ENCODE peak calls at places on chromosomes 3 and 15, in six cellular contexts. G is PC-9, X is endodermal cell, A is esophagus squamous epithelium, P is fibroblast of lung, I is small intestine. N is an unnamed sample.

GRCh38 chr3:153704115-153704514 is 417.1 kb upstream of the ARHGEF26 start:
- DNase-seq in G (no peak), X (no peak), A (no peak), P (no peak), I (peak; percentile 13), N (no peak)

GRCh38 chr15:92048739-92049138 is 195.2 kb downstream of the SLCO3A1 start:
- DNase-seq in G (no peak), X (no peak), A (no peak), P (no peak), I (no peak), N (no peak)

GRCh38 chr15:74808073-74808839 is 4.4 kb upstream of the LMAN1L start:
- DNase-seq in G (peak; percentile 41), X (no peak), A (no peak), P (peak; percentile 45), I (peak; percentile 89), N (no peak)

GRCh38 chr15:100061944-100062343 is 279.8 kb downstream of the ADAMTS17 start:
- DNase-seq in G (no peak), X (no peak), A (no peak), P (no peak), I (no peak), N (no peak)

GRCh38 chr3:69292959-69293574 is 92.8 kb downstream of the FRMD4B start:
- DNase-seq in G (no peak), X (no peak), A (no peak), P (no peak), I (no peak), N (no peak)

GRCh38 chr15:58247803-58248503 is 109.8 kb downstream of the AQP9 start:
- DNase-seq in G (no peak), X (no peak), A (no peak), P (no peak), I (no peak), N (no peak)

GRCh38 chr3:122003112-122003511 is 18.9 kb downstream of the ILDR1 start:
- DNase-seq in G (no peak), X (no peak), A (no peak), P (no peak), I (no peak), N (no peak)

GRCh38 chr3:127784865-127785710 is 37.2 kb downstream of the MGLL start:
- DNase-seq in G (no peak), X (no peak), A (no peak), P (no peak), I (peak; percentile 65), N (no peak)

GRCh38 chr3:123076496-123077418 is 9.9 kb downstream of the PDIA5 start:
- DNase-seq in G (no peak), X (peak; percentile 24), A (no peak), P (no peak), I (peak; percentile 12), N (no peak)

GRCh38 chr3:108486272-108486787 is 24.1 kb downstream of the MYH15 start:
- DNase-seq in G (no peak), X (no peak), A (no peak), P (no peak), I (no peak), N (no peak)

GRCh38 chr3:192825657-192826200 is 91.9 kb downstream of the MB21D2 start:
- DNase-seq in G (no peak), X (no peak), A (no peak), P (peak; percentile 65), I (peak; percentile 33), N (no peak)

GRCh38 chr3:100708644-100708988 is 678 bp upstream of the TFG start:
- DNase-seq in G (peak; percentile 14), X (no peak), A (no peak), P (no peak), I (no peak), N (no peak)

GRCh38 chr3:156751461-156752025 is 74.6 kb upstream of the LEKR1 start:
- DNase-seq in G (no peak), X (peak; percentile 92), A (no peak), P (peak; percentile 84), I (no peak), N (peak; percentile 70)

GRCh38 chr15:78104119-78104479 is 11.7 kb downstream of the SH2D7 start:
- DNase-seq in G (peak; percentile 43), X (no peak), A (no peak), P (no peak), I (no peak), N (no peak)

GRCh38 chr3:152175576-152175883 is 93.2 kb upstream of the MBNL1 start:
- DNase-seq in G (peak; percentile 13), X (no peak), A (no peak), P (peak; percentile 94), I (no peak), N (no peak)

GRCh38 chr15:64892850-64893403 is 18.8 kb upstream of the ANKDD1A start:
- DNase-seq in G (no peak), X (peak; percentile 48), A (no peak), P (no peak), I (no peak), N (no peak)

GRCh38 chr3:29245441-29245840 is 35.4 kb upstream of the RBMS3 start:
- DNase-seq in G (no peak), X (no peak), A (no peak), P (peak; percentile 41), I (no peak), N (no peak)

GRCh38 chr3:11907667-11908660 is 61.3 kb upstream of the TAMM41 start:
- DNase-seq in G (no peak), X (no peak), A (no peak), P (no peak), I (no peak), N (no peak)

GRCh38 chr15:40104296-40104864 is 4.3 kb downstream of the BMF start:
- DNase-seq in G (no peak), X (no peak), A (no peak), P (no peak), I (no peak), N (no peak)

GRCh38 chr3:33042668-33043067 is 54.3 kb downstream of the GLB1 start:
- DNase-seq in G (no peak), X (no peak), A (no peak), P (no peak), I (no peak), N (no peak)

GRCh38 chr15:73965730-73966103 is 26.4 kb downstream of the STOML1 start:
- DNase-seq in G (no peak), X (no peak), A (no peak), P (peak; percentile 66), I (no peak), N (no peak)

GRCh38 chr3:172332256-172333041 is 115.8 kb downstream of the GHSR start:
- DNase-seq in G (peak; percentile 66), X (peak; percentile 87), A (no peak), P (peak; percentile 68), I (peak; percentile 73), N (peak; percentile 78)

GRCh38 chr15:59444082-59444835 is 6.3 kb downstream of the FAM81A start:
- DNase-seq in G (no peak), X (peak; percentile 50), A (no peak), P (no peak), I (no peak), N (no peak)

GRCh38 chr15:67839929-67840746 is at the start of gene RNU6-1:
- DNase-seq in G (peak; percentile 88), X (peak; percentile 90), A (peak; percentile 71), P (peak; percentile 95), I (peak; percentile 91), N (no peak)
- H3K4me1 ChIP-seq in G (peaks cover 10% of the 10 kb centered on the region), X (peaks cover 8% of the 10 kb centered on the region), A (peaks cover 27% of the 10 kb centered on the region), P (peaks cover 11% of the 10 kb centered on the region), I (peaks cover 7% of the 10 kb centered on the region), N (peaks cover 10% of the 10 kb centered on the region)

DNA sequence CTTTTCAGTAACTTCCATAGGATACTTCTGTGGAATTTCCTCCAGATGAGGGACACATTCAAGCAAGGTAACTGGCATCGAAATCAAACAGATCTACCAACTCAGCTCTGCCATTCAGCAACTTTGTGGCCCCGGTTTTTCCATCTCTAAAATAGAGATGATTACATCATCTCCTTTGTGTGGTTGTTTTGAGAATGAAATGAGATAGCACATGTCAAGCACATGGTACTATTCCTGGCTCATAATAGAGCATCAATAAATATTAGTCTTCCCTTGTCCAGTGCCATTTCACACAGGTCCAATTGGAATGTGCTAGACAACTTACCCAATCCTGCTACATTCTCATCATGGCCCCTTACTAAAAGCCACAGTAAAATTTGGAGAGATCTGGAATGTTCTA is 24.2 kb upstream of the TM4SF4 start:
- DNase-seq in G (no peak), X (no peak), A (no peak), P (no peak), I (no peak), N (no peak)
- H3K4me1 ChIP-seq in G (peaks cover 40% of the 10 kb centered on the region), X (no peaks in the 10 kb centered on the region), A (peaks cover 8% of the 10 kb centered on the region), P (peaks cover 20% of the 10 kb centered on the region), I (no peaks in the 10 kb centered on the region), N (no peaks in the 10 kb centered on the region)

DNA sequence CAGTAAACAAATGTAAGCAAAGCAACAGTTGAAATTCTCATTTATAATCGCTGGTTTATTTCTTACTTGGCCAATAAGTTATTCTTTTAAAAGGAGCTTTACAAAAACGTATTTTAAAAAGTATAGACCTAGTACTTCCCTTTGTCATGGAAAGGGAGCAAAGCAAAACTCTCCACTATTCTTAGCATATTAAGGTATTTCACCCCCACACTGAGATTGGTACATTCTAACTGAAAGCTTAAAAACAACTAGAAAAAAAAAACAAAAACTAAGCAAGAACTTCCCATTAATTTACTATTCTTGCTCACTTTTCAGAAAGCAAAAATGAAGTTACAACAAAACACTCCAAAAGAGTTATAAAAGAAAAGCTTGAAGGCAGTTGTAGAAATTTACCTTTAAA is 1.4 kb downstream of the ATG3 start:
- DNase-seq in G (no peak), X (no peak), A (no peak), P (peak; percentile 5), I (no peak), N (no peak)
- H3K4me1 ChIP-seq in G (peaks cover 25% of the 10 kb centered on the region), X (no peaks in the 10 kb centered on the region), A (peaks cover 22% of the 10 kb centered on the region), P (peaks cover 9% of the 10 kb centered on the region), I (peaks cover 3% of the 10 kb centered on the region), N (no peaks in the 10 kb centered on the region)

GRCh38 chr15:66742286-66742685 is 40.2 kb downstream of the SMAD6 start:
- DNase-seq in G (no peak), X (no peak), A (no peak), P (no peak), I (no peak), N (no peak)

GRCh38 chr15:66744610-66745279 is 42.7 kb downstream of the SMAD6 start:
- DNase-seq in G (no peak), X (no peak), A (no peak), P (no peak), I (no peak), N (no peak)

GRCh38 chr15:66743204-66743603 is 41.2 kb downstream of the SMAD6 start:
- DNase-seq in G (no peak), X (no peak), A (no peak), P (no peak), I (no peak), N (no peak)

GRCh38 chr15:66745530-66746230 is 43.6 kb downstream of the SMAD6 start:
- DNase-seq in G (no peak), X (no peak), A (no peak), P (no peak), I (no peak), N (no peak)

GRCh38 chr15:66743703-66744536 is 41.9 kb downstream of the SMAD6 start:
- DNase-seq in G (no peak), X (no peak), A (no peak), P (no peak), I (no peak), N (no peak)
- H3K4me1 ChIP-seq in G (peaks cover 23% of the 10 kb centered on the region), X (peaks cover 33% of the 10 kb centered on the region), A (peaks cover 20% of the 10 kb centered on the region), P (peaks cover 37% of the 10 kb centered on the region), I (peaks cover 9% of the 10 kb centered on the region), N (peaks cover 37% of the 10 kb centered on the region)

N was measured in H1.